ENCODE peak calls at places on chromosomes 5 and 9, in seven cellular contexts. U is SK-N-SH, I is H1, K is HepG2, W is K562, J is HCT116, F is GM12878. G is an unnamed sample.

GRCh38 chr5:157463621-157464407 is 3.8 kb downstream of the NIPAL4 start:
- DNase-seq in U (no peak), I (no peak), K (no peak), W (no peak), J (peak), F (no peak), G (no peak)

GRCh38 chr9:38423939-38424843 is at the start of gene IGFBPL1:
- DNase-seq in U (peak), I (no peak), K (no peak), W (no peak), J (no peak), F (no peak), G (peak)

GRCh38 chr5:153813871-153814270 is 224.8 kb downstream of the FAM114A2 start:
- DNase-seq in U (no peak), I (no peak), K (no peak), W (no peak), J (no peak), F (no peak), G (no peak)

GRCh38 chr9:87581513-87581912 is 83.8 kb downstream of the DAPK1 start:
- DNase-seq in U (no peak), I (no peak), K (no peak), W (peak), J (no peak), F (no peak), G (no peak)

GRCh38 chr5:99771296-99771695 is 763.9 kb upstream of the FAM174A start:
- DNase-seq in U (no peak), I (no peak), K (no peak), W (no peak), J (no peak), F (no peak), G (no peak)

GRCh38 chr9:124040935-124041816 is 29.6 kb downstream of the LHX2 start:
- DNase-seq in U (peak), I (no peak), K (no peak), W (peak), J (no peak), F (no peak), G (peak)

GRCh38 chr9:131714161-131714646 is 25.7 kb downstream of the RAPGEF1 start:
- DNase-seq in U (no peak), I (no peak), K (no peak), W (no peak), J (no peak), F (no peak), G (no peak)

GRCh38 chr5:111975133-111975532 is 218.1 kb upstream of the NREP start:
- DNase-seq in U (no peak), I (no peak), K (no peak), W (no peak), J (no peak), F (no peak), G (no peak)

GRCh38 chr9:89494199-89494598 is 3.7 kb downstream of the SEMA4D start:
- DNase-seq in U (no peak), I (no peak), K (no peak), W (no peak), J (no peak), F (no peak), G (no peak)

GRCh38 chr9:135980926-135981630 is 19.9 kb upstream of the UBAC1 start:
- DNase-seq in U (no peak), I (no peak), K (no peak), W (no peak), J (no peak), F (no peak), G (no peak)

GRCh38 chr5:11355491-11355890 is 548.8 kb downstream of the CTNND2 start:
- DNase-seq in U (no peak), I (no peak), K (no peak), W (no peak), J (no peak), F (no peak), G (no peak)

GRCh38 chr9:98900725-98901124 is 43.0 kb upstream of the COL15A1 start:
- DNase-seq in U (no peak), I (no peak), K (no peak), W (no peak), J (no peak), F (no peak), G (no peak)

GRCh38 chr5:136814621-136815378 is 449.5 kb upstream of the TRPC7 start:
- DNase-seq in U (no peak), I (no peak), K (no peak), W (no peak), J (no peak), F (no peak), G (no peak)

GRCh38 chr5:122492675-122493074 is 180.6 kb downstream of the SNCAIP start:
- DNase-seq in U (peak), I (no peak), K (no peak), W (no peak), J (peak), F (no peak), G (no peak)

GRCh38 chr9:122695696-122696095 is 20.8 kb downstream of the OR1L3 start:
- DNase-seq in U (no peak), I (no peak), K (no peak), W (no peak), J (no peak), F (no peak), G (no peak)

GRCh38 chr5:172680921-172681320 is 39.9 kb downstream of the NEURL1B start:
- DNase-seq in U (no peak), I (no peak), K (no peak), W (no peak), J (no peak), F (no peak), G (no peak)

GRCh38 chr5:150636391-150637244 is 3.8 kb upstream of the SYNPO start:
- DNase-seq in U (peak), I (no peak), K (no peak), W (no peak), J (no peak), F (no peak), G (peak)

GRCh38 chr9:20242767-20243166 is 379.5 kb downstream of the MLLT3 start:
- DNase-seq in U (no peak), I (no peak), K (no peak), W (no peak), J (no peak), F (peak), G (no peak)

GRCh38 chr5:82365744-82366228 is 87.6 kb upstream of the RPS23 start:
- DNase-seq in U (no peak), I (no peak), K (peak), W (no peak), J (peak), F (no peak), G (no peak)

GRCh38 chr9:124286292-124286931 is 28.7 kb downstream of the NEK6 start:
- DNase-seq in U (no peak), I (no peak), K (no peak), W (no peak), J (peak), F (peak), G (no peak)

GRCh38 chr9:35553670-35554543 is 51.2 kb upstream of the TESK1 start:
- DNase-seq in U (peak), I (no peak), K (peak), W (peak), J (peak), F (peak), G (peak)

GRCh38 chr5:1764606-1764960 is 35.1 kb downstream of the MRPL36 start:
- DNase-seq in U (no peak), I (no peak), K (no peak), W (no peak), J (no peak), F (no peak), G (no peak)

GRCh38 chr5:57488308-57488955 is 5.8 kb upstream of the ACTBL2 start:
- DNase-seq in U (no peak), I (no peak), K (no peak), W (no peak), J (no peak), F (no peak), G (no peak)

GRCh38 chr9:129245276-129245675 is 67.2 kb upstream of the IER5L start:
- DNase-seq in U (no peak), I (no peak), K (no peak), W (no peak), J (no peak), F (no peak), G (no peak)

GRCh38 chr5:59943721-59944120 is 50.2 kb upstream of the PDE4D start:
- DNase-seq in U (no peak), I (no peak), K (no peak), W (no peak), J (no peak), F (no peak), G (no peak)

GRCh38 chr5:139847790-139848507 is 52.3 kb downstream of the PSD2 start:
- DNase-seq in U (peak), I (no peak), K (no peak), W (peak), J (no peak), F (no peak), G (peak)

GRCh38 chr9:91776409-91777365 is 173.3 kb downstream of the ROR2 start:
- DNase-seq in U (no peak), I (no peak), K (no peak), W (no peak), J (no peak), F (no peak), G (no peak)

GRCh38 chr5:120326651-120327050 is 137.4 kb upstream of the PRR16 start:
- DNase-seq in U (no peak), I (no peak), K (no peak), W (no peak), J (no peak), F (no peak), G (no peak)

GRCh38 chr5:120330555-120330954 is 133.5 kb upstream of the PRR16 start:
- DNase-seq in U (peak), I (no peak), K (no peak), W (no peak), J (no peak), F (no peak), G (no peak)

GRCh38 chr5:120329095-120329494 is 135.0 kb upstream of the PRR16 start:
- DNase-seq in U (no peak), I (no peak), K (no peak), W (no peak), J (no peak), F (no peak), G (no peak)

GRCh38 chr5:120327180-120327579 is 136.9 kb upstream of the PRR16 start:
- DNase-seq in U (no peak), I (no peak), K (no peak), W (no peak), J (no peak), F (no peak), G (no peak)
- TF ChIP-seq JUND in U (no peak), I (no peak), K (no peak), W (no peak), J (no peak), F (no peak), G (no peak)

DNA sequence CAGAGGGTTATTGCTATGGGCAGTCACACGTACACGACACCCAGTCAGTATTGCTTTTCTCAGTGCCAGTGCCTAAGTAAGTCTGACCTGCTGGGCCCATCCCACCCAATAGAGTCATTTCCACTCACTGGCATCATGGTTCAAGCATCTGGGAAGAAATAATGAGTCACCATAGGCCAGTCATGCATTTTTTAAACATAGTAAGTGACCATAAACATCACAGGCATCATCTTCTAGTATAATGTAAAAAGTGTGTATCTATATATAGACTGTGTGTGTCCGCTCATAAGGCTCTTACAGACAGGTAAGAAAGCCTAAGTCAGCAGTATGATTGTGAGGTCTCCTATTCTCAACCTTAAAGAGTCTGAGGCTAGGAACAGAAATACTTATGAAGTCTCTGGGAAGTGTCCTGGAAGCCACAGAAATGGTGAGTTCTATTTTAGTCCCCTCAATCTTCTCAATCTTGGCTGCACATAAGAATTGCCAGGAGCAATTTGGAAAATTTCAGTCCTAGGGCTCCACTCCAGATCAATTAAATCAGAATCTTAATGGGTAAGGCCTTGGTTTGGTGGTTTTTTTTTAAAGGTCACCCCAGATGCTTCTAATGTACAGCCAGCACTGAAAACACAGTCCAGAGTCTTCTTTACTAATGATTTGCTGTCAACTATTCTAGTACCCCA is 65.2 kb downstream of the ZNF366 start:
- DNase-seq in U (no peak), I (no peak), K (no peak), W (no peak), J (peak), F (no peak), G (no peak)
- TF ChIP-seq JUND in U (peak), I (no peak), K (no peak), W (no peak), J (no peak), F (no peak), G (no peak)

DNA sequence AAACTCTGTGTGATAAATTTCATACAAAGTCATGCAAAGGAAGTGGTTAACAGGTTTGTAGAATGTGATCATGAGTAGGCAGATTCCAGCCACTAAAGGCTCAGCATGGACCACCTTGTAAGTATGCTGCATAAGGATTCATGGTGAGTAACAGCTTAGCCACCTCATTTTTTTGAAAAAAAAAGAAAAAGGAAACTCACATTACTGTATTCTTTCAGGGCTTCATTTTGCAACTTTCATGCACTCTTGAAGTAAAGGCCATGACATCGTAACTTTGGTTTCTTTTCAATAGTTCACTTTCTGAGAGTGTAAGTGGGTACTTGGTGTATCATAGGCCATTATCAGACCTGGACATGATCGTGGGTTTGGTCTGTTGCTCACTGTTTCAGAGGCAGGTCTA is 175.1 kb downstream of the PCSK1 start:
- DNase-seq in U (no peak), I (no peak), K (no peak), W (no peak), J (no peak), F (no peak), G (no peak)
- TF ChIP-seq JUND in U (no peak), I (no peak), K (no peak), W (no peak), J (no peak), F (no peak), G (no peak)

DNA sequence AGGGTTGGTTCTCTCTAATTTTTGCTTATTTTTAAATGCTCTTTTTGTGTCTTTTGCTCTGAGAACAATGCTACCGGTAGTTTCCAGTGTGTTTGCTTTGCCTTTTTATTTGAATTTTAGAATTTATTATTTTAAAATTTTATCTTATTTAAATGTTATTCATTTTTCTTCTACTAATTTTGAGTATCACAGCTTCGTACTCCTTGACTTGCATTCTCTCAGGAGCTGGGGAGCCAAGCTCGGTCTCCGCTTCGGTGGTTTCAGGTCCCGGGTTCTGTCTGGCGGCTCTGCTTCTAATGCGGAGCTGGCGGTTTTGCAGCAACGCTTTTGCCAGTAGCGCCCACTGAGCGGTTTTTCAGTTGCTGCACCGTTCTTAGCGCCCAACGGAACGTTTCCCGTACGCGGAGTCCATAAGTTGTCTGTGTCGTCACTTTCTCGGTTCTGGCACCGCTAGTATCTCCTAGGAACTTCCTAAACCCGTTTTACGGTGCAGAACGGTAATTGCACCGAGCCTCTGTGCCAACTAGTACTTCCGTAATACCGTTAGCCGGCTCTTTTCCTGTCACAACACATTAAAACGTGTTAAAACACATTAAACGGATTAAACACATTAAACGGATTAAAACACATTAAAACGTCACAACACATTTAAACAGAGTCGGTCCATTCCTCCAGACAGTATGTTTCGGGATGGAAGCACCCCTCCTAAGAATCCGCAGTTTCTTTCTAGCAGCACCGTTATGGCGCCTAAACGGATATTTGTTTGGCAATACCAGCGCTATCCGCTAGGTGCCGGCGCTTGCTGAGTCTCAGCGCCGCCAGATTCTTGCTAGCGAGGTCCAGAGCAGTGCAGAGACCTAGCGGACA is 45.6 kb downstream of the ANXA2R start:
- DNase-seq in U (peak), I (no peak), K (peak), W (peak), J (peak), F (no peak), G (no peak)
- TF ChIP-seq JUND in U (no peak), I (no peak), K (no peak), W (peak), J (no peak), F (no peak), G (no peak)

GRCh38 chr5:39167141-39167972 is 52.0 kb downstream of the FYB1 start:
- DNase-seq in U (no peak), I (no peak), K (no peak), W (no peak), J (no peak), F (no peak), G (no peak)
- TF ChIP-seq JUND in U (no peak), I (no peak), K (no peak), W (peak), J (no peak), F (no peak), G (no peak)

GRCh38 chr5:166772770-166773169 is 1518.7 kb upstream of the WWC1 start:
- DNase-seq in U (no peak), I (no peak), K (no peak), W (no peak), J (no peak), F (no peak), G (no peak)

GRCh38 chr5:166767858-166768257 is 1523.6 kb upstream of the WWC1 start:
- DNase-seq in U (peak), I (no peak), K (no peak), W (no peak), J (no peak), F (no peak), G (no peak)

DNA sequence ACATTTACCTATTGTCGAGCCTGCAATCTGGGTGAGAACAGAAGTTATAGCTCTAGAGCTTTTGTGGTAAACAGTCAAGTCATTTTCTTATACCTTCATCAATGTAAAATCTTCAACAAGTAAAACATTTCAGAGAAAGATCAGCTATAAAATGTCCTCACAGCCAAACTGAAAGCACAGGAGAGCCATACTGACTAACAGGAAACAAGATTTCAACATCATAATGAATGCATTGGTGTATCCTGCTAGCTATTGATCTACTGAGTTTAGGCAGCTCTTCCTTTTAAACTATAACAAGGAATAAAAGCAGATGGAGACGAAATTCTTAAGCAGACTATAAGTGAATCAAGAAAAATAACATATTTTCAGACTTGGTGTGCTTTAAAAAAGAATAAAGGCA is 1522.9 kb upstream of the WWC1 start:
- DNase-seq in U (no peak), I (no peak), K (no peak), W (no peak), J (no peak), F (no peak), G (no peak)
- TF ChIP-seq JUND in U (no peak), I (no peak), K (no peak), W (no peak), J (no peak), F (no peak), G (no peak)

GRCh38 chr9:79384091-79384490 is 187.7 kb upstream of the TLE4 start:
- DNase-seq in U (no peak), I (no peak), K (no peak), W (no peak), J (no peak), F (no peak), G (no peak)

GRCh38 chr9:79383096-79383495 is 188.7 kb upstream of the TLE4 start:
- DNase-seq in U (no peak), I (no peak), K (no peak), W (no peak), J (no peak), F (no peak), G (no peak)

GRCh38 chr9:79382044-79382443 is 189.7 kb upstream of the TLE4 start:
- DNase-seq in U (no peak), I (no peak), K (no peak), W (no peak), J (no peak), F (no peak), G (no peak)

GRCh38 chr9:79382468-79382867 is 189.3 kb upstream of the TLE4 start:
- DNase-seq in U (no peak), I (no peak), K (no peak), W (no peak), J (no peak), F (no peak), G (no peak)

GRCh38 chr9:79384506-79384905 is 187.3 kb upstream of the TLE4 start:
- DNase-seq in U (no peak), I (no peak), K (no peak), W (no peak), J (no peak), F (no peak), G (no peak)
- TF ChIP-seq JUND in U (no peak), I (no peak), K (no peak), W (no peak), J (no peak), F (no peak), G (no peak)

DNA sequence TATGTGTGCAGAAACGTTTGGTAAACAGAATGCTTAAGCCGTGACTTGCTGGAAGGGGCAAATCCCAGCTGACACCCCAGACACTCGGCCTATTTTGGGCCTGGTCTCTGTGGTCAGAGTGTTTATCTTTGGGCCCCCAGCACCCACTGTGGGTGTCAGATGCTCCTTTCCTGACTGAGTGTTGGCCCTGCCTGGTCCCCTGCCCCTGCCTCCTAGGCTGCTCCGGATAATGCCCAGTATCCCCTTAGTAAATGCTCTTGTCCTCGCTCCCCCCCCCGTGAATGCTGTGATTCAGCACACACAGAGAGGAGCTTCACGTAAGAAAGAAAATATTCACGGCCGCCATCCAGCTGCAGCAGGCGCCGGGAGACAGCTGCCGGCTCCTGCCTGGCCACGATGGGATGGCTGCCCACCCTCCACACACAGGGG is 11.3 kb upstream of the ANGPTL2 start:
- DNase-seq in U (no peak), I (no peak), K (no peak), W (no peak), J (no peak), F (no peak), G (no peak)
- TF ChIP-seq JUND in U (no peak), I (no peak), K (no peak), W (no peak), J (no peak), F (no peak), G (no peak)

GRCh38 chr5:170420809-170421412 is 31.7 kb upstream of the KCNMB1 start:
- DNase-seq in U (peak), I (no peak), K (peak), W (peak), J (peak), F (no peak), G (peak)
- TF ChIP-seq JUND in U (no peak), I (no peak), K (no peak), W (no peak), J (no peak), F (no peak), G (no peak)

GRCh38 chr9:90499741-90500140 is 142.9 kb downstream of the DIRAS2 start:
- DNase-seq in U (no peak), I (no peak), K (no peak), W (no peak), J (no peak), F (no peak), G (no peak)
- TF ChIP-seq JUND in U (no peak), I (no peak), K (no peak), W (no peak), J (no peak), F (no peak), G (no peak)